ENCODE peak calls at places on chromosomes 12 and 14, in seven cellular contexts. Z is sigmoid colon, O is lower leg skin, M is NCI-H1048, P is lung, Y is amniotic stem cell, B is cardiac muscle cell. D is an unnamed sample.

GRCh38 chr14:75559451-75560187 is 18.8 kb upstream of the FLVCR2 start:
- DNase-seq in Z (no peak), O (peak), M (no peak), P (peak), Y (no peak), B (peak), D (no peak)

GRCh38 chr12:50127546-50127945 is 15.5 kb downstream of the COX14 start:
- DNase-seq in Z (no peak), O (no peak), M (no peak), P (no peak), Y (no peak), B (no peak), D (no peak)

GRCh38 chr12:82425241-82425640 is 66.9 kb downstream of the METTL25 start:
- DNase-seq in Z (no peak), O (no peak), M (no peak), P (no peak), Y (peak), B (peak), D (no peak)

GRCh38 chr14:106518054-106518943 is 991.9 kb downstream of the TMEM121 start:
- DNase-seq in Z (no peak), O (no peak), M (no peak), P (peak), Y (no peak), B (no peak), D (peak)

GRCh38 chr14:100533647-100534485 is 53.4 kb downstream of the BEGAIN start:
- DNase-seq in Z (peak), O (peak), M (no peak), P (no peak), Y (no peak), B (peak), D (no peak)

GRCh38 chr12:130051900-130052299 is 110.4 kb upstream of the FZD10 start:
- DNase-seq in Z (no peak), O (no peak), M (no peak), P (no peak), Y (no peak), B (no peak), D (no peak)

GRCh38 chr12:133226690-133227089 is 9.0 kb downstream of the ANHX start:
- DNase-seq in Z (no peak), O (no peak), M (no peak), P (no peak), Y (no peak), B (no peak), D (no peak)

GRCh38 chr12:118463677-118464076 is 87.3 kb downstream of the SUDS3 start:
- DNase-seq in Z (no peak), O (no peak), M (no peak), P (no peak), Y (no peak), B (no peak), D (no peak)

GRCh38 chr14:87014854-87015253 is 978.1 kb downstream of the GALC start:
- DNase-seq in Z (no peak), O (no peak), M (no peak), P (no peak), Y (no peak), B (no peak), D (no peak)

GRCh38 chr14:75334191-75335051 is 55.8 kb downstream of the FOS start:
- DNase-seq in Z (peak), O (peak), M (no peak), P (peak), Y (no peak), B (peak), D (peak)

GRCh38 chr12:2332266-2332665 is 279.5 kb downstream of the CACNA1C start:
- DNase-seq in Z (no peak), O (no peak), M (no peak), P (no peak), Y (no peak), B (peak), D (no peak)

GRCh38 chr12:108482717-108483212 is 32.3 kb upstream of the FICD start:
- DNase-seq in Z (no peak), O (no peak), M (no peak), P (no peak), Y (no peak), B (no peak), D (no peak)

GRCh38 chr12:52693261-52693660 is 10.1 kb downstream of the KRT77 start:
- DNase-seq in Z (no peak), O (no peak), M (no peak), P (no peak), Y (no peak), B (no peak), D (no peak)

GRCh38 chr12:93167841-93168492 is 209.8 kb upstream of the NUDT4 start:
- DNase-seq in Z (no peak), O (no peak), M (no peak), P (no peak), Y (no peak), B (peak), D (no peak)

GRCh38 chr12:130983328-130984017 is 29.8 kb downstream of the ADGRD1 start:
- DNase-seq in Z (no peak), O (no peak), M (no peak), P (no peak), Y (no peak), B (no peak), D (no peak)

GRCh38 chr12:127381043-127381668 is 885.8 kb upstream of the TMEM132C start:
- DNase-seq in Z (no peak), O (no peak), M (no peak), P (no peak), Y (no peak), B (peak), D (no peak)

GRCh38 chr14:70442750-70443149 is 9.2 kb upstream of the ADAM21 start:
- DNase-seq in Z (no peak), O (no peak), M (no peak), P (no peak), Y (no peak), B (peak), D (no peak)

GRCh38 chr14:49882826-49883694 is 9.8 kb upstream of the ARF6 start:
- DNase-seq in Z (no peak), O (no peak), M (no peak), P (no peak), Y (no peak), B (no peak), D (no peak)

GRCh38 chr14:54489318-54489683 is 521 bp upstream of the GMFB start:
- DNase-seq in Z (no peak), O (no peak), M (no peak), P (no peak), Y (no peak), B (no peak), D (no peak)

GRCh38 chr12:22634883-22635282 is 9.9 kb downstream of the ETNK1 start:
- DNase-seq in Z (no peak), O (no peak), M (no peak), P (no peak), Y (no peak), B (no peak), D (no peak)

GRCh38 chr14:102408729-102409128 is 46.0 kb downstream of the TECPR2 start:
- DNase-seq in Z (no peak), O (no peak), M (no peak), P (no peak), Y (no peak), B (no peak), D (no peak)

GRCh38 chr14:66056268-66056907 is 429.8 kb upstream of the CCDC196 start:
- DNase-seq in Z (no peak), O (no peak), M (no peak), P (no peak), Y (no peak), B (no peak), D (no peak)

GRCh38 chr12:120470150-120470817 is 736 bp upstream of the SRSF9 start:
- DNase-seq in Z (no peak), O (no peak), M (no peak), P (no peak), Y (no peak), B (peak), D (peak)

GRCh38 chr14:89331398-89331797 is 85.6 kb downstream of the FOXN3 start:
- DNase-seq in Z (no peak), O (no peak), M (no peak), P (no peak), Y (no peak), B (no peak), D (no peak)

GRCh38 chr14:24315807-24316596 is 4.7 kb downstream of the LTB4R start:
- DNase-seq in Z (no peak), O (no peak), M (no peak), P (no peak), Y (no peak), B (peak), D (no peak)

GRCh38 chr14:67819563-67820411 is at the start of gene RAD51B:
- DNase-seq in Z (peak), O (peak), M (peak), P (peak), Y (peak), B (peak), D (peak)

GRCh38 chr12:56087220-56087619 is 7.3 kb downstream of the ERBB3 start:
- DNase-seq in Z (peak), O (no peak), M (no peak), P (peak), Y (no peak), B (peak), D (no peak)

GRCh38 chr12:131333621-131334440 is 377.1 kb upstream of the SFSWAP start:
- DNase-seq in Z (no peak), O (no peak), M (no peak), P (no peak), Y (no peak), B (no peak), D (no peak)

GRCh38 chr12:92206596-92206995 is 61.0 kb upstream of the BTG1 start:
- DNase-seq in Z (no peak), O (no peak), M (no peak), P (no peak), Y (no peak), B (no peak), D (no peak)

GRCh38 chr14:30443368-30444007 is 115.5 kb upstream of the G2E3 start:
- DNase-seq in Z (no peak), O (no peak), M (no peak), P (no peak), Y (peak), B (peak), D (no peak)

GRCh38 chr14:34365309-34365915 is 96.6 kb downstream of the SPTSSA start:
- DNase-seq in Z (no peak), O (no peak), M (no peak), P (no peak), Y (no peak), B (peak), D (no peak)

GRCh38 chr14:54025661-54026060 is 69.0 kb upstream of the BMP4 start:
- DNase-seq in Z (no peak), O (no peak), M (no peak), P (peak), Y (no peak), B (peak), D (no peak)

GRCh38 chr14:104106471-104106991 is 21.0 kb downstream of the ASPG start:
- DNase-seq in Z (no peak), O (no peak), M (no peak), P (no peak), Y (no peak), B (no peak), D (no peak)

GRCh38 chr12:14256139-14256538 is 109.3 kb upstream of the ATF7IP start:
- DNase-seq in Z (no peak), O (no peak), M (no peak), P (no peak), Y (no peak), B (peak), D (peak)

GRCh38 chr12:104467346-104467837 is 10.6 kb downstream of the CHST11 start:
- DNase-seq in Z (no peak), O (no peak), M (no peak), P (no peak), Y (no peak), B (no peak), D (no peak)